ENCODE peak calls at places on chromosomes 7 and 10, in four cellular contexts. Z, T, E and L are unnamed samples. For H3K36me3, the result is how much of the 10 kb centered on the place peaks cover.

GRCh38 chr7:129188372-129188891 is at the start of gene SMO:
- DNase-seq in T (peak), E (no peak), Z (peak), L (peak)

GRCh38 chr10:55519264-55519663 is 718.2 kb upstream of the PCDH15 start:
- DNase-seq in T (no peak), E (no peak), Z (no peak), L (peak)

GRCh38 chr7:2838873-2839578 is 5.1 kb downstream of the GNA12 start:
- DNase-seq in T (no peak), E (no peak), Z (no peak), L (no peak)

GRCh38 chr10:12902135-12902572 is 99.4 kb downstream of the CCDC3 start:
- DNase-seq in T (no peak), E (peak), Z (no peak), L (peak)

GRCh38 chr7:922334-923107 is 32.0 kb downstream of the ADAP1 start:
- DNase-seq in Z (peak), T (peak), E (no peak), L (no peak)

GRCh38 chr10:110525349-110526260 is 27.9 kb downstream of the DUSP5 start:
- DNase-seq in E (no peak), Z (no peak), T (no peak), L (no peak)

GRCh38 chr10:99372546-99373271 is 43.6 kb downstream of the CNNM1 start:
- DNase-seq in E (no peak), Z (no peak), T (no peak), L (no peak)

GRCh38 chr10:7606977-7607404 is 59.8 kb downstream of the ITIH5 start:
- DNase-seq in Z (no peak), T (no peak), E (no peak), L (no peak)

GRCh38 chr7:90749774-90750173 is 153.7 kb downstream of the CDK14 start:
- DNase-seq in T (no peak), E (peak), Z (no peak), L (peak)

GRCh38 chr10:103350522-103351260 is at the start of gene PCGF6:
- DNase-seq in E (peak), Z (peak), T (peak), L (peak)

GRCh38 chr10:102782698-102783540 is 39.2 kb downstream of the WBP1L start:
- DNase-seq in T (peak), E (no peak), Z (no peak), L (no peak)

GRCh38 chr7:37336259-37336658 is 112.4 kb downstream of the ELMO1 start:
- DNase-seq in E (no peak), T (no peak), Z (no peak), L (no peak)

GRCh38 chr7:17233643-17234397 is 64.6 kb upstream of the AHR start:
- DNase-seq in Z (no peak), E (peak), T (no peak), L (no peak)

GRCh38 chr7:143379607-143380263 is 1.4 kb upstream of the ZYX start:
- DNase-seq in E (no peak), T (no peak), Z (no peak), L (no peak)

GRCh38 chr10:29501692-29502091 is 133.1 kb downstream of the SVIL start:
- DNase-seq in E (no peak), Z (no peak), T (no peak), L (no peak)

GRCh38 chr7:74612015-74612829 is 45.3 kb upstream of the GTF2I start:
- DNase-seq in Z (no peak), E (no peak), T (no peak), L (no peak)

GRCh38 chr10:6602700-6603084 is 22.6 kb upstream of the PRKCQ start:
- DNase-seq in E (no peak), T (no peak), Z (no peak), L (no peak)

GRCh38 chr7:98024075-98024474 is 34.1 kb upstream of the OCM2 start:
- DNase-seq in E (no peak), T (no peak), Z (no peak), L (no peak)

GRCh38 chr7:32616625-32617024 is 121.3 kb downstream of the AVL9 start:
- DNase-seq in E (no peak), T (peak), Z (no peak), L (no peak)

GRCh38 chr10:132458595-132459251 is 61.7 kb downstream of the PWWP2B start:
- DNase-seq in T (peak), Z (peak), E (peak), L (peak)

GRCh38 chr7:6442114-6442513 is 5.6 kb downstream of the DAGLB start:
- DNase-seq in Z (no peak), T (no peak), E (no peak), L (no peak)

GRCh38 chr10:11639346-11639745 is 27.9 kb upstream of the USP6NL start:
- DNase-seq in Z (no peak), T (no peak), E (no peak), L (no peak)

GRCh38 chr7:31917256-31917655 is 153.0 kb downstream of the PDE1C start:
- DNase-seq in T (no peak), E (no peak), Z (no peak), L (no peak)

DNA sequence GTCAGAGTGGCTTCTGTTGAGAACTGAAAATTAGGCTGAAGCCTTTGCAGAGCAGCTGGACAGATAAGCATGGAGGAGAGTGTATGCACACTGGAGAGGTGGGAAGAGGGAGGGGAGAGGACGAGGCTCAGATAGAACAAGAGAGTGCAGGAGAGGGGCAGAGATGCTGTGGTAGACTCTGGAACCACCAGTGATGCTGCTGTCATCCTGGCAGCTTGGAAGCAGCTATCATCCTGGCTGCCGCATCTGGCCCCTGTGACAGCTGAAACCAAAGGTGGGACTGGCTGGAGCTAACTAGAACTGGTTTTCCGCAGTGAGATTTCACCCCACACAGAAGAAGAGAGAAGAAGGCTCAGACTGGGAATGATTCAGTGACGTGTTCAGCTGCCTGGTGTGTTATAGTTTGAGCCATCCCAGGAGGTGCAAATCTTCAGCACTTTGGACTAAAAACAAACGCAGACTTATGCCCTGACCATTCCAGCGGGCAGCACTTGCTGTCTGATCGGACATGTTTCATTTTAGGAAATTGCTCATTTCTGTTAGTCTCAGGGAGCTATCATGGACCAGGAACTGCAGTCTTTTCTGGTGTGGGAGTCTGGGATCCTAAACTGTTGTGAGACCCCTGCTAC is 38.4 kb downstream of the EEPD1 start:
- DNase-seq in T (no peak), E (no peak), Z (no peak), L (no peak)
- H3K4me3 ChIP-seq in T (no peak), E (no peak), Z (no peak), L (no peak)

GRCh38 chr7:149765399-149766121 is 7.8 kb downstream of the ZNF467 start:
- DNase-seq in T (no peak), Z (peak), E (no peak), L (peak)
- H3K36me3 ChIP-seq in T (under half), Z (under half), E (under half), L (under half)

DNA sequence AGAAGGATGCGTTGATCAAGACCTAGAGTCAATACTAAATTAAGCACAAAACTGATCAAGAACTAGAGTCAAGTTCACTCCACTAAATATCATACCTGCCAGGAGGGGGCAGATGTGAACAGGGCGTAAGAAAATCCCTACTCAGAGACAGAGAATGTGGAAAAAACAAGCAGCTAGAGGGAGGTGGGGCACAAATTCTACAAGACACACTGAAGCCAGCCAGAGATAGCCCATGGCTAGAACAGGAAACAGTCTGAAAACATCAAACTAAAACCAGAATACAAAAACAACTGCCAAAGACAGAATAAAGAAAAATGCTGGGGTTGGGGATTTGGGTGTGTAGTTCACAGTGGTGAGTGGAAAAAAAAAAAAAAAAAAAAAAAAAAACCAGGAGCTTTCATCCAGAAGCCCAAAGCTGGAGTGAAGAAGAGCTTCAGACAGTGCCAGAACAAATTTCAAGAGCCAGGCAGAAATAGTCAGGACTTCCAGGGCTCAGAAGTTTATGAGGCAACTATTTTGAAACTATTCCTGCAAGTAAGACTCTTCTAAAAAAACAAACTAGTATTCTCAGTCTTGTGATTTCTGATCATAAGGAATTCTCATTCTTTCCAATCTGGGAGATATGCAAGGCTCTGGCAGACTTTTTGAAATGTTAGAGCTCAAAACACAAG is 118.3 kb downstream of the CCDC71L start:
- DNase-seq in E (peak), T (no peak), Z (no peak), L (peak)
- H3K4me3 ChIP-seq in E (no peak), T (no peak), Z (no peak), L (no peak)

DNA sequence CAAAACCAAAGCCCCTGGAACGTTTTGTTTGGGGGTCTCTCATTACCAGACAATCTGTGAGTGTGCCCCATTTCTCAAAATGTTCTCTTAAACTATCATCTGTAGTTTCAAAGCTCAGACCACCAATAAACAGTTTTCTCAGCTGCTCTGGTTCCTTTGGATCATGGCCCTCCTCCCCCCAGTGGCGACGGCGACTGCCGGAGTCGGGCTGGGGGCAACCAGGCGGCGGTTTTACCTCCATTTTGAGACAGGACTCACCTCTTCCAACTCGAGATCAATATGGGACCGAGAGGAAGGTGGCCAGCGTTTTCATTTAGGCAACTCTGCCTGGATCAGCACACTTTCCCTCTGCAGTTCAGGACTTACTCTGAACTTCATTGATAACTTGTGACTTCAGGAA is 141.5 kb upstream of the ZNF32 start:
- DNase-seq in T (no peak), E (no peak), Z (no peak), L (no peak)
- H3K36me3 ChIP-seq in T (under half), E (under half), Z (under half), L (under half)

GRCh38 chr10:129966370-129966769 is 2.3 kb upstream of the EBF3 start:
- DNase-seq in Z (no peak), E (no peak), T (no peak), L (no peak)

GRCh38 chr10:129964611-129965417 is 740 bp upstream of the EBF3 start:
- DNase-seq in Z (peak), T (peak), E (no peak), L (peak)

GRCh38 chr10:129965940-129966339 is 1.9 kb upstream of the EBF3 start:
- DNase-seq in T (no peak), E (no peak), Z (no peak), L (no peak)

GRCh38 chr10:129963831-129964501 is at the start of gene EBF3:
- DNase-seq in Z (peak), T (peak), E (peak), L (peak)

DNA sequence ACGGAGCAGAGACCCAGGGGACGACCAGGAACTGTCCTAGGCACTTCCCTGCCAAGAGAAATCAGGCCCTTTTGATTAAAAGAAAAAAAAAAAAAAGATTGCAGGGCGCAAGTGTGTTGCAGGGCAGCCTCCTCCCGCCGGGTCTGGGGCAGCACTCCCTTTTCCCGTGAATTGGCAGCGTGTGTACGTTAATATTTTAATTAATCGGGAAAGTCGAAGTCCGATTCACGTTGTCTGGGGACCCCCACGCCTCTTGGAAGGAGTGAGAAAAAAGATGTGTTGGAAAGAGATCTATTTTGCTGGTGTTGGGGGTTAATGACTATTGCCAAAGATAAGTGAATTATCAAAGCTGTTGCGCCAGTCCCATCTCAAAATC is 1.3 kb upstream of the EBF3 start:
- DNase-seq in T (no peak), Z (no peak), E (no peak), L (peak)
- H3K4me3 ChIP-seq in T (no peak), Z (peak), E (no peak), L (peak)

GRCh38 chr7:100552532-100552931 is 13.5 kb downstream of the AGFG2 start:
- DNase-seq in T (no peak), E (no peak), Z (no peak), L (no peak)

GRCh38 chr7:100547872-100548271 is 8.9 kb downstream of the AGFG2 start:
- DNase-seq in E (no peak), Z (no peak), T (no peak), L (no peak)

GRCh38 chr7:100556541-100556940 is 17.2 kb downstream of the SAP25 start:
- DNase-seq in T (peak), Z (no peak), E (no peak), L (no peak)

GRCh38 chr7:100546868-100547800 is 8.1 kb downstream of the AGFG2 start:
- DNase-seq in T (no peak), Z (no peak), E (no peak), L (no peak)

DNA sequence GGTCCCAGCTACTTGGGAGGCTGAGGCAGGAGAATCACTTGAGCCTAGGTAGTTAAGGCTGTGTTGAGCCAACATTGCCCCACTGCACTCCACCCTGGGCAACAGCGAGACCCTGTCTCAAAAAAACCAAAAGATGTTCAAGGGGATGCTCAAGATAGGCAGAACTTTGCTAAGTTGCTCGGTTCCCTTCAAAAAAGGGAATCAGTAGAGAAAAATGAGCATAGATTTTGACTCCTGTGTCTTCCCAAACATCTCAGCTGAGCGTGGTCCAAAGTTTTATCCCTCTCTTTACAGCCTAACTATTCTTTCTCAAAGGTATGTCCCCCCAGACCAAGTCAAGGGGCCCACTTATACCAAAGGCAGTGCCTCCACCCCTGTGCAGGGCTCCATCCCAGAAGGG is 14.0 kb downstream of the AGFG2 start:
- DNase-seq in Z (no peak), T (no peak), E (no peak), L (no peak)
- H3K36me3 ChIP-seq in Z (under half), T (under half), E (under half), L (under half)

GRCh38 chr10:124161212-124162000 is 68.0 kb upstream of the CHST15 start:
- DNase-seq in T (no peak), Z (no peak), E (no peak), L (no peak)
- H3K4me3 ChIP-seq in T (no peak), Z (no peak), E (no peak), L (no peak)

GRCh38 chr7:4001742-4002141 is 680.4 kb upstream of the FOXK1 start:
- DNase-seq in E (no peak), Z (no peak), T (no peak), L (no peak)

GRCh38 chr7:4003536-4003935 is 678.6 kb upstream of the FOXK1 start:
- DNase-seq in E (no peak), Z (no peak), T (no peak), L (no peak)

GRCh38 chr7:3998060-3998459 is 684.0 kb upstream of the FOXK1 start:
- DNase-seq in E (no peak), Z (no peak), T (no peak), L (no peak)

GRCh38 chr7:4000139-4000538 is 682.0 kb upstream of the FOXK1 start:
- DNase-seq in Z (no peak), T (no peak), E (no peak), L (peak)

GRCh38 chr7:4000934-4001333 is 681.2 kb upstream of the FOXK1 start:
- DNase-seq in E (no peak), T (no peak), Z (no peak), L (no peak)
- H3K36me3 ChIP-seq in E (under half), T (under half), Z (under half), L (under half)